ENCODE peak calls at places on chromosomes 7 and 10, in six cellular contexts. One of them, this sample, is unnamed.

GRCh38 chr7:17912050-17912449 is 28.2 kb downstream of the SNX13 start:
- DNase-seq in NCI-H1092 treated with DMSO at 0.1 percent for 48 hours: no peak
- DNase-seq in skeletal muscle cell: no peak
- DNase-seq in naive thymus-derived CD8-positive, alpha-beta T cell: no peak
- DNase-seq in GM23248: peak; percentile 2
- DNase-seq in upper lobe of left lung: no peak
- DNase-seq in this sample: no peak

GRCh38 chr7:38675500-38676106 is 44.4 kb upstream of the AMPH start:
- DNase-seq in GM23248: no peak
- DNase-seq in skeletal muscle cell: no peak
- DNase-seq in upper lobe of left lung: no peak
- DNase-seq in naive thymus-derived CD8-positive, alpha-beta T cell: no peak
- DNase-seq in NCI-H1092 treated with DMSO at 0.1 percent for 48 hours: peak; percentile 86
- DNase-seq in this sample: no peak

GRCh38 chr10:71281646-71282322 is 37.3 kb upstream of the SLC29A3 start:
- DNase-seq in GM23248: no peak
- DNase-seq in naive thymus-derived CD8-positive, alpha-beta T cell: no peak
- DNase-seq in upper lobe of left lung: no peak
- DNase-seq in NCI-H1092 treated with DMSO at 0.1 percent for 48 hours: peak; percentile 17
- DNase-seq in skeletal muscle cell: no peak
- DNase-seq in this sample: peak; percentile 43

GRCh38 chr7:92987095-92987494 is 130.7 kb downstream of the SAMD9 start:
- DNase-seq in NCI-H1092 treated with DMSO at 0.1 percent for 48 hours: no peak
- DNase-seq in skeletal muscle cell: peak; percentile 47
- DNase-seq in GM23248: peak; percentile 52
- DNase-seq in naive thymus-derived CD8-positive, alpha-beta T cell: no peak
- DNase-seq in upper lobe of left lung: no peak
- DNase-seq in this sample: peak; percentile 34

GRCh38 chr10:62238880-62239279 is 29.8 kb downstream of the RTKN2 start:
- DNase-seq in skeletal muscle cell: no peak
- DNase-seq in naive thymus-derived CD8-positive, alpha-beta T cell: no peak
- DNase-seq in GM23248: no peak
- DNase-seq in NCI-H1092 treated with DMSO at 0.1 percent for 48 hours: no peak
- DNase-seq in upper lobe of left lung: no peak
- DNase-seq in this sample: no peak

GRCh38 chr10:46523881-46524470 is 32.5 kb downstream of the GPRIN2 start:
- DNase-seq in upper lobe of left lung: peak; percentile 42
- DNase-seq in skeletal muscle cell: peak; percentile 92
- DNase-seq in NCI-H1092 treated with DMSO at 0.1 percent for 48 hours: no peak
- DNase-seq in GM23248: peak; percentile 98
- DNase-seq in naive thymus-derived CD8-positive, alpha-beta T cell: no peak
- DNase-seq in this sample: peak; percentile 86

GRCh38 chr7:8938036-8938435 is 504.6 kb downstream of the NXPH1 start:
- DNase-seq in upper lobe of left lung: peak; percentile 23
- DNase-seq in skeletal muscle cell: no peak
- DNase-seq in naive thymus-derived CD8-positive, alpha-beta T cell: no peak
- DNase-seq in GM23248: no peak
- DNase-seq in NCI-H1092 treated with DMSO at 0.1 percent for 48 hours: peak; percentile 79
- DNase-seq in this sample: no peak

GRCh38 chr7:105689093-105689819 is 108.0 kb upstream of the EFCAB10 start:
- DNase-seq in NCI-H1092 treated with DMSO at 0.1 percent for 48 hours: no peak
- DNase-seq in naive thymus-derived CD8-positive, alpha-beta T cell: no peak
- DNase-seq in skeletal muscle cell: no peak
- DNase-seq in upper lobe of left lung: no peak
- DNase-seq in GM23248: no peak
- DNase-seq in this sample: no peak

GRCh38 chr7:64509583-64509982 is 53.3 kb downstream of the ZNF680 start:
- DNase-seq in upper lobe of left lung: no peak
- DNase-seq in naive thymus-derived CD8-positive, alpha-beta T cell: no peak
- DNase-seq in NCI-H1092 treated with DMSO at 0.1 percent for 48 hours: no peak
- DNase-seq in skeletal muscle cell: no peak
- DNase-seq in GM23248: no peak
- DNase-seq in this sample: no peak

This sample was measured in osteoblast.